ENCODE peak calls at places on chromosomes 2 and 18, in ten cellular contexts. J, Y, G, P, R, T, Z, D, V and X are unnamed samples.

GRCh38 chr2:201235865-201236811 is 24.2 kb upstream of the CASP8 start:
- DNase-seq in J (no peak), Y (peak), G (no peak), P (peak), R (no peak), T (no peak), Z (no peak), D (no peak), V (peak), X (peak)

GRCh38 chr2:158973111-158973510 is 4.7 kb downstream of the TANC1 start:
- DNase-seq in J (no peak), Y (no peak), G (no peak), P (no peak), R (no peak), T (no peak), Z (no peak), D (no peak), V (no peak), X (peak)

GRCh38 chr2:98669675-98670074 is 61.3 kb downstream of the MGAT4A start:
- DNase-seq in J (no peak), Y (no peak), G (no peak), P (no peak), R (no peak), T (no peak), Z (no peak), D (no peak), V (no peak), X (no peak)

GRCh38 chr18:48771641-48772380 is 179.0 kb downstream of the SMAD7 start:
- DNase-seq in J (no peak), Y (no peak), G (no peak), P (no peak), R (no peak), T (no peak), Z (no peak), D (no peak), V (no peak), X (peak)

GRCh38 chr2:42722328-42723190 is 41.4 kb downstream of the OXER1 start:
- DNase-seq in J (no peak), Y (peak), G (no peak), P (peak), R (no peak), T (no peak), Z (no peak), D (no peak), V (peak), X (no peak)

GRCh38 chr2:216775043-216775453 is 79.7 kb upstream of the IGFBP5 start:
- DNase-seq in J (no peak), Y (no peak), G (no peak), P (peak), R (no peak), T (no peak), Z (no peak), D (no peak), V (no peak), X (no peak)

GRCh38 chr2:239873656-239874635 is 151.2 kb downstream of the NDUFA10 start:
- DNase-seq in J (no peak), Y (no peak), G (no peak), P (no peak), R (no peak), T (no peak), Z (no peak), D (no peak), V (no peak), X (no peak)

GRCh38 chr2:3001595-3002184 is 375.9 kb downstream of the EIPR1 start:
- DNase-seq in J (no peak), Y (no peak), G (no peak), P (no peak), R (no peak), T (no peak), Z (no peak), D (no peak), V (no peak), X (peak)

GRCh38 chr2:69926849-69927515 is 12.1 kb downstream of the MXD1 start:
- DNase-seq in J (no peak), Y (no peak), G (no peak), P (no peak), R (no peak), T (no peak), Z (no peak), D (no peak), V (no peak), X (no peak)

GRCh38 chr2:121356058-121356640 is 71.1 kb upstream of the TFCP2L1 start:
- DNase-seq in J (no peak), Y (peak), G (no peak), P (peak), R (no peak), T (no peak), Z (no peak), D (peak), V (peak), X (peak)

GRCh38 chr2:203149194-203149593 is 89.6 kb upstream of the CYP20A1 start:
- DNase-seq in J (no peak), Y (no peak), G (no peak), P (no peak), R (no peak), T (no peak), Z (no peak), D (no peak), V (no peak), X (no peak)

GRCh38 chr2:178306351-178307073 is 112.2 kb downstream of the OSBPL6 start:
- DNase-seq in J (peak), Y (peak), G (peak), P (peak), R (no peak), T (no peak), Z (no peak), D (peak), V (peak), X (peak)

GRCh38 chr18:55586841-55587240 is 1.2 kb downstream of the TCF4 start:
- DNase-seq in J (no peak), Y (no peak), G (no peak), P (peak), R (no peak), T (no peak), Z (no peak), D (no peak), V (no peak), X (peak)

GRCh38 chr18:44708451-44709083 is 27.9 kb downstream of the SETBP1 start:
- DNase-seq in J (no peak), Y (no peak), G (no peak), P (no peak), R (no peak), T (no peak), Z (no peak), D (no peak), V (no peak), X (no peak)

GRCh38 chr2:25483584-25484266 is 142.0 kb upstream of the DNMT3A start:
- DNase-seq in J (no peak), Y (no peak), G (no peak), P (no peak), R (no peak), T (no peak), Z (no peak), D (no peak), V (no peak), X (no peak)

GRCh38 chr2:216922170-216922780 is 62.4 kb upstream of the TNP1 start:
- DNase-seq in J (no peak), Y (no peak), G (no peak), P (no peak), R (no peak), T (no peak), Z (no peak), D (no peak), V (no peak), X (peak)

GRCh38 chr2:14480120-14480519 is 152.4 kb upstream of the LRATD1 start:
- DNase-seq in J (no peak), Y (no peak), G (no peak), P (no peak), R (no peak), T (no peak), Z (no peak), D (no peak), V (no peak), X (no peak)

GRCh38 chr2:29528891-29529520 is 392.4 kb downstream of the ALK start:
- DNase-seq in J (peak), Y (no peak), G (peak), P (no peak), R (no peak), T (no peak), Z (no peak), D (no peak), V (peak), X (no peak)

GRCh38 chr2:27765621-27766286 is 5.8 kb upstream of the MRPL33 start:
- DNase-seq in J (peak), Y (peak), G (no peak), P (no peak), R (no peak), T (no peak), Z (peak), D (no peak), V (peak), X (no peak)

GRCh38 chr2:189526936-189527654 is 53.5 kb downstream of the SLC40A1 start:
- DNase-seq in J (no peak), Y (no peak), G (no peak), P (no peak), R (no peak), T (no peak), Z (no peak), D (no peak), V (no peak), X (no peak)

GRCh38 chr2:172173307-172173706 is 70.6 kb upstream of the DLX2 start:
- DNase-seq in J (no peak), Y (no peak), G (no peak), P (no peak), R (no peak), T (no peak), Z (no peak), D (no peak), V (no peak), X (no peak)

GRCh38 chr2:227933891-227934290 is 62.5 kb downstream of the DAW1 start:
- DNase-seq in J (no peak), Y (no peak), G (no peak), P (no peak), R (no peak), T (no peak), Z (no peak), D (no peak), V (no peak), X (no peak)

GRCh38 chr2:42223822-42224268 is 54.7 kb downstream of the EML4 start:
- DNase-seq in J (no peak), Y (no peak), G (no peak), P (no peak), R (no peak), T (no peak), Z (no peak), D (no peak), V (no peak), X (no peak)

GRCh38 chr2:238263204-238264071 is 23.6 kb upstream of the HES6 start:
- DNase-seq in J (peak), Y (peak), G (peak), P (no peak), R (peak), T (peak), Z (peak), D (peak), V (peak), X (peak)

GRCh38 chr2:95329891-95330822 is 33.0 kb downstream of the KCNIP3 start:
- DNase-seq in J (no peak), Y (no peak), G (peak), P (no peak), R (no peak), T (no peak), Z (no peak), D (no peak), V (no peak), X (no peak)

GRCh38 chr2:14475994-14476393 is 156.5 kb upstream of the LRATD1 start:
- DNase-seq in J (no peak), Y (no peak), G (no peak), P (no peak), R (no peak), T (no peak), Z (no peak), D (no peak), V (no peak), X (no peak)

GRCh38 chr2:7961550-7961949 is 720.3 kb upstream of the ID2 start:
- DNase-seq in J (no peak), Y (no peak), G (no peak), P (no peak), R (no peak), T (no peak), Z (no peak), D (no peak), V (no peak), X (no peak)

GRCh38 chr2:8510519-8510918 is 171.3 kb upstream of the ID2 start:
- DNase-seq in J (no peak), Y (no peak), G (no peak), P (no peak), R (no peak), T (no peak), Z (no peak), D (no peak), V (no peak), X (no peak)

GRCh38 chr2:6917071-6917760 is at the start of gene RNF144A:
- DNase-seq in J (peak), Y (peak), G (no peak), P (peak), R (peak), T (peak), Z (peak), D (peak), V (peak), X (peak)